ENCODE peak calls at places on chromosomes 16 and 17, in four cellular contexts. One of them, this sample, is unnamed.

GRCh38 chr17:45282683-45283644 is 21.1 kb upstream of the SPATA32 start:
- DNase-seq in left ventricle myocardium inferior: peak
- DNase-seq in WTC11: no peak
- DNase-seq in breast epithelium: no peak
- DNase-seq in this sample: no peak

GRCh38 chr16:56910114-56910511 is 21.8 kb upstream of the HERPUD1 start:
- DNase-seq in left ventricle myocardium inferior: no peak
- DNase-seq in WTC11: no peak
- DNase-seq in breast epithelium: no peak
- DNase-seq in this sample: no peak

GRCh38 chr17:49431743-49432142 is 17.1 kb upstream of the PHB1 start:
- DNase-seq in left ventricle myocardium inferior: no peak
- DNase-seq in WTC11: no peak
- DNase-seq in breast epithelium: no peak
- DNase-seq in this sample: no peak

GRCh38 chr17:10754861-10755591 is 25.2 kb upstream of the TMEM220 start:
- DNase-seq in left ventricle myocardium inferior: no peak
- DNase-seq in WTC11: peak
- DNase-seq in breast epithelium: no peak
- DNase-seq in this sample: no peak

GRCh38 chr17:49471089-49471683 is 23.9 kb upstream of the NGFR start:
- DNase-seq in left ventricle myocardium inferior: peak
- DNase-seq in WTC11: no peak
- DNase-seq in breast epithelium: no peak
- DNase-seq in this sample: no peak

GRCh38 chr17:9021158-9021984 is at the start of gene NTN1:
- DNase-seq in left ventricle myocardium inferior: peak
- DNase-seq in WTC11: peak
- DNase-seq in breast epithelium: no peak
- DNase-seq in this sample: peak

GRCh38 chr16:58324792-58325191 is 30.0 kb upstream of the PRSS54 start:
- DNase-seq in left ventricle myocardium inferior: no peak
- DNase-seq in WTC11: no peak
- DNase-seq in breast epithelium: no peak
- DNase-seq in this sample: no peak

GRCh38 chr16:88084881-88085280 is 133.6 kb downstream of the BANP start:
- DNase-seq in left ventricle myocardium inferior: no peak
- DNase-seq in WTC11: no peak
- DNase-seq in breast epithelium: no peak
- DNase-seq in this sample: no peak

GRCh38 chr16:78703951-78704350 is 604.5 kb downstream of the WWOX start:
- DNase-seq in left ventricle myocardium inferior: no peak
- DNase-seq in WTC11: no peak
- DNase-seq in breast epithelium: no peak
- DNase-seq in this sample: no peak

GRCh38 chr16:77171750-77172635 is 19.0 kb upstream of the MON1B start:
- DNase-seq in left ventricle myocardium inferior: no peak
- DNase-seq in WTC11: no peak
- DNase-seq in breast epithelium: no peak
- DNase-seq in this sample: no peak

GRCh38 chr17:34582901-34583245 is 3.5 kb downstream of the TMEM132E start:
- DNase-seq in left ventricle myocardium inferior: no peak
- DNase-seq in WTC11: no peak
- DNase-seq in breast epithelium: no peak
- DNase-seq in this sample: no peak

GRCh38 chr17:34581446-34582184 is 2.2 kb downstream of the TMEM132E start:
- DNase-seq in left ventricle myocardium inferior: no peak
- DNase-seq in WTC11: no peak
- DNase-seq in breast epithelium: no peak
- DNase-seq in this sample: no peak

GRCh38 chr17:34580685-34581445 is 1.5 kb downstream of the TMEM132E start:
- DNase-seq in left ventricle myocardium inferior: no peak
- DNase-seq in WTC11: peak
- DNase-seq in breast epithelium: no peak
- DNase-seq in this sample: no peak

GRCh38 chr17:34579979-34580684 is 750 bp downstream of the TMEM132E start:
- DNase-seq in left ventricle myocardium inferior: peak
- DNase-seq in WTC11: peak
- DNase-seq in breast epithelium: no peak
- DNase-seq in this sample: peak

DNA sequence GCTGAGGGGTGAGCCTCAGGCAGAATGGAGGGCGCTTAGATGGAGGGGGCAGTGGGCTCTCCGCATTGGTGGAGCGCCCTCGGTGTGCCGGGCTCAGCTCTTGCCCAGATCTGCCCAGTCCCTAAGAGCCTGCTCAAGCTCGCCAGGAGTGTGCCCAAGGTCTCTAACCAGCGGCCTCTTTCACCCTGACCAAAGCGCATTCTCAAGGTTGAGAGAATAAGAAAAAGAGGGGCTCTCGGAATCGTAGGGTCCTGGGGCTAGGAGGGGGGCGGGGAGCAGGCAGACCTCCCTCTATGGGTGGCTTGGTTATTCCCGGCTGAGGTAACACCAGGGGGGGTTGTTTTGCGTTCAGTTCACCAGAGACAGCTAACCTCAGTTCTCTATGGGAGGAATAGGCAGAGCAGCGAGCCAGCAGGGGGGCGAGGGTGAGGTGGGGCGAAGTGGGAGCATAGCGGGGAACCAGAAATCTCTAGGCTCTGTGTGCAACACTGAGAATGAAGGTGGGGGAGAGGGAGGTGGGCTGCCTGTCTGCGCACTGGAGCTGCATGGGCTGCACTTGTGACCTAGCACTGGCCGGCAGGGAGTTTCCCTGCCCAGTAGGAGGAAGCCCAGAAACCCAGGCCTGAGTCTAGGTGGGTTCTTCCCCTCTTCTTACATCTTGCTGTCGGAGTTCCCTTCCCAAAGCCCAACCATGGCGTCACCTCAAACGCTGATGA is 3.0 kb downstream of the TMEM132E start:
- DNase-seq in left ventricle myocardium inferior: no peak
- DNase-seq in WTC11: peak
- DNase-seq in breast epithelium: no peak
- DNase-seq in this sample: no peak
- TF ChIP-seq CTCF in left ventricle myocardium inferior: no peak
- TF ChIP-seq CTCF in WTC11: no peak
- TF ChIP-seq CTCF in breast epithelium: no peak
- TF ChIP-seq CTCF in this sample: no peak

GRCh38 chr16:9257843-9258242 is 166.4 kb downstream of the HAPSTR1 start:
- DNase-seq in left ventricle myocardium inferior: no peak
- DNase-seq in WTC11: no peak
- DNase-seq in breast epithelium: no peak
- DNase-seq in this sample: no peak

GRCh38 chr16:9259914-9260608 is 168.6 kb downstream of the HAPSTR1 start:
- DNase-seq in left ventricle myocardium inferior: no peak
- DNase-seq in WTC11: no peak
- DNase-seq in breast epithelium: no peak
- DNase-seq in this sample: no peak

GRCh38 chr16:9258423-9259051 is 167.1 kb downstream of the HAPSTR1 start:
- DNase-seq in left ventricle myocardium inferior: no peak
- DNase-seq in WTC11: peak
- DNase-seq in breast epithelium: no peak
- DNase-seq in this sample: no peak

GRCh38 chr16:9254863-9255262 is 163.4 kb downstream of the HAPSTR1 start:
- DNase-seq in left ventricle myocardium inferior: no peak
- DNase-seq in WTC11: no peak
- DNase-seq in breast epithelium: no peak
- DNase-seq in this sample: no peak

GRCh38 chr16:9256196-9256595 is 164.8 kb downstream of the HAPSTR1 start:
- DNase-seq in left ventricle myocardium inferior: peak
- DNase-seq in WTC11: peak
- DNase-seq in breast epithelium: no peak
- DNase-seq in this sample: no peak
- TF ChIP-seq CTCF in left ventricle myocardium inferior: peak
- TF ChIP-seq CTCF in WTC11: peak
- TF ChIP-seq CTCF in breast epithelium: no peak
- TF ChIP-seq CTCF in this sample: peak

GRCh38 chr17:6558932-6559752 is 2.8 kb upstream of the PITPNM3 start:
- DNase-seq in left ventricle myocardium inferior: no peak
- DNase-seq in WTC11: no peak
- DNase-seq in breast epithelium: no peak
- DNase-seq in this sample: no peak
- TF ChIP-seq CTCF in left ventricle myocardium inferior: no peak
- TF ChIP-seq CTCF in WTC11: no peak
- TF ChIP-seq CTCF in breast epithelium: no peak
- TF ChIP-seq CTCF in this sample: no peak

GRCh38 chr17:47663997-47664941 is 14.6 kb downstream of the KPNB1 start:
- DNase-seq in left ventricle myocardium inferior: no peak
- DNase-seq in WTC11: peak
- DNase-seq in breast epithelium: peak
- DNase-seq in this sample: peak

GRCh38 chr17:47665655-47666054 is 15.9 kb downstream of the KPNB1 start:
- DNase-seq in left ventricle myocardium inferior: no peak
- DNase-seq in WTC11: no peak
- DNase-seq in breast epithelium: no peak
- DNase-seq in this sample: no peak

GRCh38 chr17:47654991-47655390 is 5.3 kb downstream of the KPNB1 start:
- DNase-seq in left ventricle myocardium inferior: no peak
- DNase-seq in WTC11: no peak
- DNase-seq in breast epithelium: no peak
- DNase-seq in this sample: no peak

DNA sequence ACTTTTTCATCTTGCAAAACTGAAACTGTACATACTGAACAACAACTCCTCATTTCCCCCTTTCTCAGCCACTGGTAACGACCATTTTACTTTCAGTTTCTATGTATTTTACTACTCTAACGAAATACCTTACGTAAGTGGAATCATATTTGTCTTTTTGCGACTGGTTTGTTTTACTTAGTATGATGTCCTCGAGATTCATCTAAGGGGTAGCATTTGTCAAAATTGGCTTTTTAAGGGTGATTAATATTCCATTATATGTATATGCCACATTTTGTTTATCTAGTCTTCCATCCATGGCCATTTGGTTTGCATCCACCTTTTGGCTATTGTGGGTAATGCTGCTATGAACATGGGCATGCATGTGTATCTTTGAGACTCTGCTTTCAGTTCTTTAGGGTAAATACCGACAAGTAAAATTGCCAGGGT is 10.4 kb downstream of the KPNB1 start:
- DNase-seq in left ventricle myocardium inferior: no peak
- DNase-seq in WTC11: no peak
- DNase-seq in breast epithelium: no peak
- DNase-seq in this sample: no peak
- TF ChIP-seq CTCF in left ventricle myocardium inferior: no peak
- TF ChIP-seq CTCF in WTC11: no peak
- TF ChIP-seq CTCF in breast epithelium: no peak
- TF ChIP-seq CTCF in this sample: no peak

GRCh38 chr16:64455275-64455674 is 666.6 kb downstream of the CDH11 start:
- DNase-seq in left ventricle myocardium inferior: no peak
- DNase-seq in WTC11: no peak
- DNase-seq in breast epithelium: no peak
- DNase-seq in this sample: no peak
- TF ChIP-seq CTCF in left ventricle myocardium inferior: peak
- TF ChIP-seq CTCF in WTC11: no peak
- TF ChIP-seq CTCF in breast epithelium: no peak
- TF ChIP-seq CTCF in this sample: no peak

GRCh38 chr16:54282202-54282922 is 4.2 kb downstream of the IRX3 start:
- DNase-seq in left ventricle myocardium inferior: peak
- DNase-seq in WTC11: peak
- DNase-seq in breast epithelium: peak
- DNase-seq in this sample: no peak
- TF ChIP-seq CTCF in left ventricle myocardium inferior: peak
- TF ChIP-seq CTCF in WTC11: peak
- TF ChIP-seq CTCF in breast epithelium: peak
- TF ChIP-seq CTCF in this sample: peak

DNA sequence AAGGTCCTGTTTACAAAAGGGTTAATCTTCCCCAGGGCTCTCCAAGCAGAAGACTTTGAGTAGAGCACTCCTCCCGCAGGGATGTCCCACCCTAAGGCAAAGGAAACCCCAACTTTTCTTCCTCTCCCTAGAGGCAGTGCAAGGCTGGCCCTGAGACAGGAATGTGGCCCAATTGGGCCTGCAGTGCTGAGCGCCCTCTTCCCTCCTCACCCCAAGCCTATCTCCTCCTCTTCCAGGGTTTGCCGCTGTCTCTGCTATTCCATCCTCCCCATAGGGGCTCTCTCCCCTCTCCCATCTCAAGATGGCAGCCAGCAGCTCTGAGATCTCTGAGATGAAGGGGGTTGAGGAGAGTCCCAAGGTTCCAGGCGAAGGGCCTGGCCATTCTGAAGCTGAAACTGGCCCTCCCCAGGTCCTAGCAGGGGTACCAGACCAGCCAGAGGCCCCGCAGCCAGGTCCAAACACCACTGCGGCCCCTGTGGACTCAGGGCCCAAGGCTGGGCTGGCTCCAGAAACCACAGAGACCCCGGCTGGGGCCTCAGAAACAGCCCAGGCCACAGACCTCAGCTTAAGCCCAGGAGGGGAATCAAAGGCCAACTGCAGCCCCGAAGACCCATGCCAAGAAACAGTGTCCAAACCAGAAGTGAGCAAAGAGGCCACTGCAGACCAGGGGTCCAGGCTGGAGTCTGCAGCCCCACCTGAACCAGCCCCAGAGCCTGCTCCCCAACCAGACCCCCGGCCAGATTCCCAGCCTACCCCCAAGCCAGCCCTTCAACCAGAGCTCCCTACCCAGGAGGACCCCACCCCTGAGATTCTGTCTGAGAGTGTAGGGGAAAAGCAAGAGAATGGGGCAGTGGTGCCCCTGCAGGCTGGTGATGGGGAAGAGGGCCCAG is 1.0 kb downstream of the PRRT2 start:
- DNase-seq in left ventricle myocardium inferior: no peak
- DNase-seq in WTC11: no peak
- DNase-seq in breast epithelium: no peak
- DNase-seq in this sample: no peak
- TF ChIP-seq CTCF in left ventricle myocardium inferior: no peak
- TF ChIP-seq CTCF in WTC11: no peak
- TF ChIP-seq CTCF in breast epithelium: no peak
- TF ChIP-seq CTCF in this sample: no peak

This sample was measured in mesothelial cell of epicardium.